ENCODE peak calls at places on chromosomes 1 and 21, in four cellular contexts. B, P, F and D are unnamed samples.

GRCh38 chr1:241311056-241311746 is 45.8 kb downstream of the RGS7 start:
- DNase-seq in P (no peak), B (no peak), F (no peak), D (peak)

GRCh38 chr1:48616710-48617109 is 144.7 kb upstream of the SPATA6 start:
- DNase-seq in F (no peak), B (no peak), P (no peak), D (no peak)

GRCh38 chr1:27395441-27396195 is 3.2 kb downstream of the GPR3 start:
- DNase-seq in P (peak), B (peak), F (peak), D (peak)

GRCh38 chr1:226603030-226603960 is 54.7 kb downstream of the STUM start:
- DNase-seq in F (no peak), B (no peak), P (peak), D (peak)

GRCh38 chr1:83104558-83104957 is 894.4 kb downstream of the TTLL7 start:
- DNase-seq in F (no peak), B (no peak), P (no peak), D (no peak)

GRCh38 chr1:3519301-3519885 is 64.9 kb downstream of the ARHGEF16 start:
- DNase-seq in F (no peak), P (no peak), B (no peak), D (no peak)

GRCh38 chr1:66302810-66303209 is 231.1 kb upstream of the SGIP1 start:
- DNase-seq in P (no peak), B (no peak), F (no peak), D (peak)

GRCh38 chr1:224488806-224489584 is 54.4 kb upstream of the WDR26 start:
- DNase-seq in F (no peak), P (no peak), B (no peak), D (peak)

GRCh38 chr21:31351438-31351837 is 7.4 kb upstream of the TIAM1 start:
- DNase-seq in F (peak), B (no peak), P (no peak), D (peak)

GRCh38 chr1:212070720-212071302 is 35.3 kb downstream of the DTL start:
- DNase-seq in F (peak), B (no peak), P (peak), D (peak)

GRCh38 chr1:182280521-182280920 is 111.1 kb downstream of the GLUL start:
- DNase-seq in P (no peak), B (no peak), F (no peak), D (no peak)

GRCh38 chr21:19237603-19238002 is 834.0 kb upstream of the TMPRSS15 start:
- DNase-seq in F (no peak), B (no peak), P (no peak), D (no peak)

GRCh38 chr1:101162736-101163405 is 73.9 kb upstream of the S1PR1 start:
- DNase-seq in F (no peak), B (no peak), P (no peak), D (no peak)

GRCh38 chr1:8092603-8093141 is 66.6 kb upstream of the ERRFI1 start:
- DNase-seq in P (no peak), F (no peak), B (no peak), D (no peak)

GRCh38 chr1:6991271-6991670 is 206.0 kb downstream of the CAMTA1 start:
- DNase-seq in F (peak), B (no peak), P (no peak), D (peak)

GRCh38 chr21:33029975-33030461 is 4.3 kb downstream of the OLIG2 start:
- DNase-seq in P (no peak), F (no peak), B (no peak), D (no peak)

GRCh38 chr1:205783904-205784303 is 8.6 kb upstream of the RAB29 start:
- DNase-seq in F (no peak), P (no peak), B (no peak), D (peak)

GRCh38 chr1:154863702-154864174 is 6.3 kb downstream of the KCNN3 start:
- DNase-seq in F (peak), B (peak), P (peak), D (peak)

GRCh38 chr1:207831517-207832327 is 79.2 kb downstream of the CD34 start:
- DNase-seq in F (no peak), B (peak), P (no peak), D (peak)

GRCh38 chr1:202706851-202707250 is 3.4 kb downstream of the SYT2 start:
- DNase-seq in B (no peak), P (peak), F (no peak), D (no peak)

GRCh38 chr1:59272507-59272906 is 24.4 kb upstream of the FGGY start:
- DNase-seq in P (no peak), F (no peak), B (no peak), D (peak)

GRCh38 chr1:65002508-65003315 is 36.4 kb upstream of the JAK1 start:
- DNase-seq in F (peak), B (peak), P (peak), D (peak)

GRCh38 chr1:172537827-172538391 is 5.0 kb downstream of the SUCO start:
- DNase-seq in P (peak), B (no peak), F (no peak), D (peak)